ENCODE peak calls at places on chromosomes 16 and 17, in nine cellular contexts. One of them, this sample, is unnamed.

GRCh38 chr17:43532581-43532980 is 13.6 kb downstream of the ETV4 start:
- DNase-seq in sigmoid colon: no peak
- DNase-seq in H1: no peak
- DNase-seq in transverse colon: peak; percentile 78
- DNase-seq in tibial nerve: no peak
- DNase-seq in stomach: no peak
- DNase-seq in GM12878: no peak
- DNase-seq in A549: no peak
- DNase-seq in HepG2: no peak
- DNase-seq in this sample: no peak

GRCh38 chr17:48244121-48244711 is 136.7 kb downstream of the SNX11 start:
- DNase-seq in sigmoid colon: no peak
- DNase-seq in A549: peak; percentile 92
- DNase-seq in H1: no peak
- DNase-seq in transverse colon: peak; percentile 37
- DNase-seq in GM12878: no peak
- DNase-seq in HepG2: no peak
- DNase-seq in tibial nerve: no peak
- DNase-seq in stomach: no peak
- DNase-seq in this sample: no peak

GRCh38 chr17:37844158-37844976 is 79.8 kb upstream of the TBC1D3K start:
- DNase-seq in HepG2: peak; percentile 56
- DNase-seq in transverse colon: peak; percentile 66
- DNase-seq in H1: peak; percentile 29
- DNase-seq in A549: peak; percentile 71
- DNase-seq in GM12878: no peak
- DNase-seq in tibial nerve: no peak
- DNase-seq in stomach: peak; percentile 58
- DNase-seq in sigmoid colon: no peak
- DNase-seq in this sample: peak; percentile 85

GRCh38 chr16:4846503-4846900 is 586 bp downstream of the GLYR1 start:
- DNase-seq in H1: no peak
- DNase-seq in GM12878: no peak
- DNase-seq in HepG2: peak; percentile 35
- DNase-seq in tibial nerve: no peak
- DNase-seq in transverse colon: peak; percentile 71
- DNase-seq in stomach: peak; percentile 66
- DNase-seq in A549: peak; percentile 46
- DNase-seq in sigmoid colon: peak; percentile 70
- DNase-seq in this sample: no peak

GRCh38 chr16:35339337-35339736 is 1879.9 kb downstream of the TP53TG3F start:
- DNase-seq in H1: no peak
- DNase-seq in HepG2: no peak
- DNase-seq in stomach: no peak
- DNase-seq in transverse colon: no peak
- DNase-seq in A549: no peak
- DNase-seq in sigmoid colon: no peak
- DNase-seq in GM12878: no peak
- DNase-seq in tibial nerve: no peak
- DNase-seq in this sample: no peak

GRCh38 chr17:59848778-59849177 is 44.0 kb downstream of the TUBD1 start:
- DNase-seq in GM12878: no peak
- DNase-seq in stomach: peak; percentile 74
- DNase-seq in HepG2: peak; percentile 75
- DNase-seq in A549: no peak
- DNase-seq in sigmoid colon: peak; percentile 91
- DNase-seq in transverse colon: peak; percentile 81
- DNase-seq in tibial nerve: peak; percentile 38
- DNase-seq in H1: no peak
- DNase-seq in this sample: peak; percentile 39

GRCh38 chr17:80145076-80146075 is 1.6 kb downstream of the EIF4A3 start:
- DNase-seq in transverse colon: no peak
- DNase-seq in stomach: no peak
- DNase-seq in A549: no peak
- DNase-seq in sigmoid colon: peak; percentile 49
- DNase-seq in GM12878: no peak
- DNase-seq in tibial nerve: no peak
- DNase-seq in HepG2: no peak
- DNase-seq in H1: no peak
- DNase-seq in this sample: no peak

GRCh38 chr16:53304334-53304733 is 129.9 kb upstream of the RBL2 start:
- DNase-seq in A549: no peak
- DNase-seq in sigmoid colon: no peak
- DNase-seq in transverse colon: no peak
- DNase-seq in GM12878: no peak
- DNase-seq in HepG2: no peak
- DNase-seq in H1: no peak
- DNase-seq in tibial nerve: no peak
- DNase-seq in stomach: no peak
- DNase-seq in this sample: no peak

GRCh38 chr17:28029033-28029432 is 13.4 kb upstream of the NLK start:
- DNase-seq in tibial nerve: no peak
- DNase-seq in transverse colon: no peak
- DNase-seq in sigmoid colon: no peak
- DNase-seq in stomach: no peak
- DNase-seq in A549: no peak
- DNase-seq in H1: no peak
- DNase-seq in GM12878: no peak
- DNase-seq in HepG2: no peak
- DNase-seq in this sample: no peak

GRCh38 chr17:1746975-1747543 is 4.4 kb downstream of the SERPINF2 start:
- DNase-seq in H1: no peak
- DNase-seq in HepG2: no peak
- DNase-seq in transverse colon: peak; percentile 77
- DNase-seq in GM12878: no peak
- DNase-seq in A549: no peak
- DNase-seq in stomach: peak; percentile 76
- DNase-seq in sigmoid colon: no peak
- DNase-seq in tibial nerve: no peak
- DNase-seq in this sample: peak; percentile 95

DNA sequence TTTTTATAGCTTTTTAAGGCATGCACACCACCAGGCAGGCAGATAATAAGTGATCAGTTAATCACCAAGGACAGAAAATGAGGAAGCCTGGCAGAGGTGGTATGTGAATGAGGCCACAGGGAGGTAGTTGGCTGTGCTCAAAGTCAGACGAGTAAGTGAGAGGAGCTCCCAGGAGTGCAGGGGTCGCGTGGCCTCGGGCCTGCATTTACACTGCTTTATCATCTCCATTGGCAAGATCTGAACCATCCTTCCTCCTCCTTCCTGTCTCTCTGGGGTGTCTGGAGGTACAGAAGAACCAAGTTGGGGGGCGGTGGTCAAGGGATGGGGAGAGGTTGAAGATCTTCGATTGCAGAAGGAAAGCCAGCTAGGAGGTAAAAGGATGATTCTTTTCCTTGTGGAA is 320.1 kb downstream of the SOX9 start:
- DNase-seq in stomach: no peak
- DNase-seq in A549: no peak
- DNase-seq in H1: no peak
- DNase-seq in transverse colon: no peak
- DNase-seq in GM12878: no peak
- DNase-seq in HepG2: no peak
- DNase-seq in sigmoid colon: no peak
- DNase-seq in tibial nerve: no peak
- DNase-seq in this sample: no peak
- H3K4me1 ChIP-seq in stomach: peaks cover 11% of the 10 kb centered on the region
- H3K4me1 ChIP-seq in A549: peaks cover 62% of the 10 kb centered on the region
- H3K4me1 ChIP-seq in H1: no peaks in the 10 kb centered on the region
- H3K4me1 ChIP-seq in transverse colon: peaks cover 35% of the 10 kb centered on the region
- H3K4me1 ChIP-seq in GM12878: no peaks in the 10 kb centered on the region
- H3K4me1 ChIP-seq in HepG2: peaks cover 99% of the 10 kb centered on the region
- H3K4me1 ChIP-seq in sigmoid colon: no peaks in the 10 kb centered on the region
- H3K4me1 ChIP-seq in tibial nerve: no peaks in the 10 kb centered on the region
- H3K4me1 ChIP-seq in this sample: no peaks in the 10 kb centered on the region

GRCh38 chr16:89921699-89922476 is 1.3 kb upstream of the TUBB3 start:
- DNase-seq in A549: peak; percentile 90
- DNase-seq in stomach: peak; percentile 58
- DNase-seq in HepG2: peak; percentile 85
- DNase-seq in GM12878: no peak
- DNase-seq in tibial nerve: no peak
- DNase-seq in sigmoid colon: peak; percentile 93
- DNase-seq in H1: no peak
- DNase-seq in transverse colon: peak; percentile 59
- DNase-seq in this sample: peak; percentile 85
- TF ChIP-seq EP300 in A549: no peak
- TF ChIP-seq EP300 in stomach: no peak
- TF ChIP-seq EP300 in HepG2: peak; percentile 55
- TF ChIP-seq EP300 in GM12878: no peak
- TF ChIP-seq EP300 in tibial nerve: no peak
- TF ChIP-seq EP300 in sigmoid colon: peak; percentile 29
- TF ChIP-seq EP300 in H1: no peak
- TF ChIP-seq EP300 in transverse colon: no peak
- TF ChIP-seq EP300 in this sample: no peak

DNA sequence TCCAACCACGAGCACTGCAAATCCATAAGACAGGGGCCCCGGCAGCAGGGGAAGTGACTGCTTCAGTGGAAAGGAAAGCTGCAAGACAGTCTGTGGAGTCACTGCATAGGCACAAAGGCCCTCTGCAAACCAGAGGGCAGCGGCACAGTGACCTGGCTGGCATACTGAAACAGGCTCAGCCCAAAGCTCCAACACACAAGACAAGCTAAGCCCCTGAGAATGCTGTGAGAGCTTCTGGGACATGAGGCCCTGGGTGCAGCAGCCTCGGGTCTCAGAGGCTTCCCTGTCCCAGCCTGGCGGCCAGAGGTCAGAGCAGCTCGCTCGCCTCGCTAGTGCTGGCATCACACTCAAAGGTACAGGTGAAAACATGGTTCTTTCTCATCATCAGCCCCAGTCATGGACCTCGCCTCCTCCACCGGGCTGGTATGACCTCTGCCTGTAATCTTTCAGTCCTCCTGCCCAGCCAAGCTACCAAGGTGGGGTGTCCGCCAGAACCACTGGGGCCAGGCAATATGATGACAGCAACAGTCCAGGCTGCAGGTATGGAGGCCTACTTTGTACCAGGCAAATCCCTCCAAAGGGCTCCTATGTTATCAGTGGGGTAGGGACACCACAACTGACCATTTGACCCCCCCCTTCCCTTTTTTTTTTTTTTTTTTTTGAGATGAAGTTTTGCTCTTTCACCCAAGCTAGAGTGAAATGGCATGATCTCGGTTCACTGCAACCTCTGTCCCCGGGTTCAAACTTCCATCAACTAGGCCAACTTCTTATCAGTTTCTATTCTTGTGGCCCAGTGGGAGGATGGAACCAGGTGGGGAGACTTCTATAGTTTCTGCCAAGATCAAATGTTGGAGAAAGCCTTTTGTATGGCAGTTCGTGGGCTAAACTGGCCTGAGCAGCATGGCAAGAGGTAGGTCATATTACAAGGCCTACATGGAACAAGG is 19.2 kb downstream of the ST3GAL2 start:
- DNase-seq in transverse colon: no peak
- DNase-seq in H1: no peak
- DNase-seq in GM12878: no peak
- DNase-seq in stomach: no peak
- DNase-seq in tibial nerve: no peak
- DNase-seq in HepG2: no peak
- DNase-seq in A549: no peak
- DNase-seq in sigmoid colon: no peak
- DNase-seq in this sample: no peak
- H3K27ac ChIP-seq in transverse colon: no peak overlapping the region
- H3K27ac ChIP-seq in H1: no peak overlapping the region
- H3K27ac ChIP-seq in GM12878: peak overlapping the region; percentile 87
- H3K27ac ChIP-seq in stomach: no peak overlapping the region
- H3K27ac ChIP-seq in tibial nerve: no peak overlapping the region
- H3K27ac ChIP-seq in HepG2: peak overlapping the region; percentile 50
- H3K27ac ChIP-seq in A549: peak overlapping the region; percentile 33
- H3K27ac ChIP-seq in sigmoid colon: no peak overlapping the region
- H3K27ac ChIP-seq in this sample: no peak overlapping the region

GRCh38 chr17:63941162-63941561 is 9.0 kb upstream of the CD79B start:
- DNase-seq in HepG2: no peak
- DNase-seq in H1: no peak
- DNase-seq in transverse colon: no peak
- DNase-seq in sigmoid colon: no peak
- DNase-seq in tibial nerve: no peak
- DNase-seq in A549: no peak
- DNase-seq in GM12878: no peak
- DNase-seq in stomach: no peak
- DNase-seq in this sample: no peak
- H3K4me1 ChIP-seq in HepG2: peaks cover 11% of the 10 kb centered on the region
- H3K4me1 ChIP-seq in H1: no peaks in the 10 kb centered on the region
- H3K4me1 ChIP-seq in transverse colon: peaks cover 2% of the 10 kb centered on the region
- H3K4me1 ChIP-seq in sigmoid colon: no peaks in the 10 kb centered on the region
- H3K4me1 ChIP-seq in tibial nerve: no peaks in the 10 kb centered on the region
- H3K4me1 ChIP-seq in A549: no peaks in the 10 kb centered on the region
- H3K4me1 ChIP-seq in GM12878: peaks cover 8% of the 10 kb centered on the region
- H3K4me1 ChIP-seq in stomach: no peaks in the 10 kb centered on the region
- H3K4me1 ChIP-seq in this sample: peaks cover 1% of the 10 kb centered on the region

GRCh38 chr17:81422776-81423697 is 27.8 kb downstream of the BAHCC1 start:
- DNase-seq in sigmoid colon: peak; percentile 92
- DNase-seq in HepG2: peak; percentile 60
- DNase-seq in tibial nerve: no peak
- DNase-seq in stomach: peak; percentile 74
- DNase-seq in H1: no peak
- DNase-seq in transverse colon: peak; percentile 60
- DNase-seq in GM12878: no peak
- DNase-seq in A549: peak; percentile 96
- DNase-seq in this sample: peak; percentile 93
- TF ChIP-seq EP300 in sigmoid colon: no peak
- TF ChIP-seq EP300 in HepG2: no peak
- TF ChIP-seq EP300 in tibial nerve: no peak
- TF ChIP-seq EP300 in stomach: no peak
- TF ChIP-seq EP300 in H1: no peak
- TF ChIP-seq EP300 in transverse colon: no peak
- TF ChIP-seq EP300 in GM12878: no peak
- TF ChIP-seq EP300 in A549: no peak
- TF ChIP-seq EP300 in this sample: no peak

This sample was measured in upper lobe of left lung.